ENCODE peak calls at places on chromosomes 5 and 9, in five cellular contexts. J is activated CD4-positive, alpha-beta T cell treated with anti-CD3 and anti-CD28 coated beads, Interleukin-2, amount 10 ng/mL, durations not matched to agents 7 days and 5 days; G is fibroblast of pulmonary artery; T is A549; R is cardiac fibroblast. M is an unnamed sample.
A peak's percentile ranks its signal among the peaks of the same experiment; 100 is the strongest.

GRCh38 chr9:83649080-83649479 is 26.1 kb downstream of the IDNK start:
- DNase-seq in G (peak; percentile 51), J (peak; percentile 72), R (peak; percentile 53), T (peak; percentile 63), M (no peak)

GRCh38 chr9:112380102-112380581 is at the start of gene HSDL2:
- DNase-seq in T (no peak), J (peak; percentile 22), R (peak; percentile 54), G (peak; percentile 38), M (no peak)

GRCh38 chr9:29416204-29416603 is 1842.9 kb upstream of the C9orf72 start:
- DNase-seq in G (no peak), T (no peak), J (no peak), R (no peak), M (no peak)

GRCh38 chr5:75463726-75464125 is 47.7 kb downstream of the CERT1 start:
- DNase-seq in T (no peak), R (no peak), J (no peak), G (no peak), M (no peak)

GRCh38 chr5:34013547-34013946 is 5.7 kb upstream of the AMACR start:
- DNase-seq in G (no peak), T (no peak), R (no peak), J (no peak), M (no peak)

GRCh38 chr5:113489299-113489698 is 1.0 kb upstream of the MCC start:
- DNase-seq in T (peak; percentile 20), J (peak; percentile 7), R (peak; percentile 97), G (peak; percentile 98), M (peak; percentile 94)

GRCh38 chr5:141475625-141476131 is at the start of gene PCDHGC3:
- DNase-seq in J (no peak), G (peak; percentile 97), T (peak; percentile 87), R (peak; percentile 98), M (no peak)

GRCh38 chr5:94285984-94286383 is 332.4 kb downstream of the KIAA0825 start:
- DNase-seq in R (no peak), G (no peak), J (no peak), T (no peak), M (no peak)

GRCh38 chr9:12464910-12465512 is 228.2 kb upstream of the TYRP1 start:
- DNase-seq in G (peak; percentile 40), J (peak; percentile 8), T (peak; percentile 29), R (peak; percentile 39), M (no peak)

GRCh38 chr9:36442710-36443109 is 42.6 kb upstream of the RNF38 start:
- DNase-seq in J (no peak), T (no peak), R (no peak), G (no peak), M (no peak)

GRCh38 chr9:115998661-115999060 is 154.9 kb upstream of the PAPPA start:
- DNase-seq in R (peak; percentile 32), J (no peak), G (peak; percentile 49), T (no peak), M (no peak)

GRCh38 chr5:97102010-97102470 is 40.4 kb downstream of the LIX1 start:
- DNase-seq in R (no peak), T (no peak), G (no peak), J (no peak), M (no peak)